ENCODE peak calls at places on chromosome 18, in five cellular contexts. D is GM12891, A is K562, U is HepG2, E is GM12878. T is an unnamed sample.

GRCh38 chr18:37567061-37567993 is 1.7 kb upstream of the CELF4 start:
- DNase-seq in D (no peak), A (no peak), U (no peak), E (no peak), T (no peak)

GRCh38 chr18:7514796-7515440 is 52.2 kb upstream of the PTPRM start:
- DNase-seq in D (no peak), A (no peak), U (no peak), E (no peak), T (no peak)

GRCh38 chr18:75970212-75970611 is 524.8 kb downstream of the ZNF516 start:
- DNase-seq in D (no peak), A (no peak), U (no peak), E (no peak), T (no peak)

GRCh38 chr18:33040213-33040612 is 267.4 kb upstream of the KLHL14 start:
- DNase-seq in D (no peak), A (no peak), U (no peak), E (no peak), T (no peak)

GRCh38 chr18:69002233-69002632 is 204.4 kb downstream of the CCDC102B start:
- DNase-seq in D (no peak), A (no peak), U (peak), E (no peak), T (no peak)

GRCh38 chr18:77899972-77900754 is 650.5 kb downstream of the GALR1 start:
- DNase-seq in D (peak), A (peak), U (no peak), E (no peak), T (peak)

GRCh38 chr18:2878656-2879330 is 32.0 kb downstream of the EMILIN2 start:
- DNase-seq in D (no peak), A (no peak), U (no peak), E (no peak), T (no peak)

GRCh38 chr18:21897811-21898210 is 157.2 kb downstream of the MIB1 start:
- DNase-seq in D (peak), A (peak), U (peak), E (no peak), T (peak)

GRCh38 chr18:74381621-74382350 is 66.1 kb downstream of the C18orf63 start:
- DNase-seq in D (no peak), A (no peak), U (no peak), E (no peak), T (no peak)

GRCh38 chr18:76446746-76447267 is 48.2 kb downstream of the ZNF516 start:
- DNase-seq in D (no peak), A (no peak), U (no peak), E (no peak), T (no peak)

GRCh38 chr18:43279015-43279758 is 1.9 kb upstream of the SYT4 start:
- DNase-seq in D (no peak), A (no peak), U (peak), E (no peak), T (no peak)

GRCh38 chr18:78239090-78239457 is 740.5 kb upstream of the SALL3 start:
- DNase-seq in D (no peak), A (no peak), U (no peak), E (no peak), T (no peak)

GRCh38 chr18:29874519-29875098 is 1167.9 kb downstream of the DSC3 start:
- DNase-seq in D (no peak), A (peak), U (peak), E (no peak), T (no peak)

GRCh38 chr18:49193896-49194295 is 243.1 kb upstream of the SMAD7 start:
- DNase-seq in D (no peak), A (no peak), U (no peak), E (no peak), T (no peak)

GRCh38 chr18:26458526-26459232 is 89.7 kb downstream of the KCTD1 start:
- DNase-seq in D (peak), A (no peak), U (no peak), E (peak), T (peak)

GRCh38 chr18:715626-716025 is 3.2 kb upstream of the ENOSF1 start:
- DNase-seq in D (no peak), A (no peak), U (no peak), E (no peak), T (no peak)

GRCh38 chr18:38751211-38751610 is 1185.6 kb upstream of the CELF4 start:
- DNase-seq in D (no peak), A (no peak), U (no peak), E (no peak), T (no peak)

GRCh38 chr18:56062931-56063330 is 474.9 kb upstream of the TCF4 start:
- DNase-seq in D (no peak), A (no peak), U (no peak), E (no peak), T (no peak)

GRCh38 chr18:61474918-61475317 is 141.7 kb downstream of the CDH20 start:
- DNase-seq in D (no peak), A (no peak), U (no peak), E (no peak), T (no peak)

GRCh38 chr18:74609535-74609934 is 11.9 kb downstream of the ZNF407 start:
- DNase-seq in D (no peak), A (no peak), U (no peak), E (no peak), T (no peak)

GRCh38 chr18:22191346-22191710 is 21.9 kb downstream of the GATA6 start:
- DNase-seq in D (no peak), A (no peak), U (no peak), E (no peak), T (no peak)

GRCh38 chr18:68607852-68608251 is 107.1 kb downstream of the TMX3 start:
- DNase-seq in D (no peak), A (no peak), U (no peak), E (no peak), T (no peak)

GRCh38 chr18:24762417-24762816 is 302.0 kb downstream of the HRH4 start:
- DNase-seq in D (no peak), A (no peak), U (no peak), E (no peak), T (no peak)

GRCh38 chr18:69755041-69755440 is 192.6 kb downstream of the CD226 start:
- DNase-seq in D (no peak), A (no peak), U (no peak), E (no peak), T (no peak)

GRCh38 chr18:79868168-79868784 is 70.5 kb downstream of the KCNG2 start:
- DNase-seq in D (no peak), A (no peak), U (no peak), E (no peak), T (no peak)

GRCh38 chr18:21112140-21112473 is 494 bp upstream of the ROCK1 start:
- DNase-seq in D (peak), A (no peak), U (no peak), E (no peak), T (no peak)

GRCh38 chr18:23283933-23284430 is 148.7 kb downstream of the CABLES1 start:
- DNase-seq in D (no peak), A (no peak), U (peak), E (peak), T (no peak)

GRCh38 chr18:46917808-46918600 is 602 bp downstream of the KATNAL2 start:
- DNase-seq in D (peak), A (peak), U (no peak), E (no peak), T (peak)

GRCh38 chr18:28767201-28767600 is 590.3 kb upstream of the CDH2 start:
- DNase-seq in D (no peak), A (no peak), U (no peak), E (no peak), T (no peak)

GRCh38 chr18:11741505-11742145 is 52.6 kb downstream of the GNAL start:
- DNase-seq in D (no peak), A (peak), U (peak), E (no peak), T (no peak)

GRCh38 chr18:72742002-72742401 is 125.8 kb downstream of the NETO1 start:
- DNase-seq in D (no peak), A (no peak), U (no peak), E (no peak), T (no peak)

GRCh38 chr18:77147418-77147852 is 14.9 kb upstream of the MBP start:
- DNase-seq in D (no peak), A (no peak), U (no peak), E (no peak), T (no peak)

GRCh38 chr18:75492897-75493296 is 65.4 kb upstream of the SMIM21 start:
- DNase-seq in D (no peak), A (no peak), U (no peak), E (no peak), T (no peak)

GRCh38 chr18:68940754-68941153 is 142.9 kb downstream of the CCDC102B start:
- DNase-seq in D (no peak), A (no peak), U (peak), E (no peak), T (no peak)

DNA sequence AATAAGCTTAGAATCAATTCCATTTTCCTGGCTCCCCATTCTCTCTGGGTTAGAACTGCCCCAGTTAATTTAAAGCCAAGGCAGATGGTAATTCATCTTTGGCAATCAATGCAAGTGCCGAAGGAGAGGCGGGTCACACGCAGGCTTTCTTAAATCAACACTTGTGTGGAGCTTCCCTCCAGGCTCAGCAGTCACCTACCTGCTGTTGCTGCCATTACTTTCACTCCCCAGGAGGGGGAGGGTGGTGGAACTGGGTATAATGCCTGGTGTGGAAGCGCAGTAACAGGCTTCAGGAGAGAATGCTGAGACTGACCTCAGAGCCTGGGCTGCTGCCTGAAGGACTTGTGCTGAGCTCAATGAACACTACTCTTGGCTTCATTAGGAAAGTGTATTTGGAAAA is 19.2 kb downstream of the TTR start:
- DNase-seq in D (no peak), A (peak), U (peak), E (no peak), T (no peak)
- TF ChIP-seq TAF1 in D (no peak), A (no peak), U (no peak), E (no peak), T (no peak)

GRCh38 chr18:8685914-8686216 is 19.5 kb upstream of the MTCL1 start:
- DNase-seq in D (no peak), A (no peak), U (no peak), E (no peak), T (no peak)

GRCh38 chr18:8686556-8686955 is 18.8 kb upstream of the MTCL1 start:
- DNase-seq in D (no peak), A (no peak), U (no peak), E (no peak), T (no peak)

GRCh38 chr18:8684577-8684976 is 20.8 kb upstream of the MTCL1 start:
- DNase-seq in D (no peak), A (no peak), U (no peak), E (no peak), T (no peak)

GRCh38 chr18:8688428-8688827 is 16.9 kb upstream of the MTCL1 start:
- DNase-seq in D (no peak), A (no peak), U (no peak), E (no peak), T (no peak)

GRCh38 chr18:8685141-8685913 is 20.0 kb upstream of the MTCL1 start:
- DNase-seq in D (no peak), A (no peak), U (no peak), E (no peak), T (no peak)
- TF ChIP-seq POLR2AphosphoS5 in D (no peak), A (no peak), U (no peak), E (no peak), T (no peak)

DNA sequence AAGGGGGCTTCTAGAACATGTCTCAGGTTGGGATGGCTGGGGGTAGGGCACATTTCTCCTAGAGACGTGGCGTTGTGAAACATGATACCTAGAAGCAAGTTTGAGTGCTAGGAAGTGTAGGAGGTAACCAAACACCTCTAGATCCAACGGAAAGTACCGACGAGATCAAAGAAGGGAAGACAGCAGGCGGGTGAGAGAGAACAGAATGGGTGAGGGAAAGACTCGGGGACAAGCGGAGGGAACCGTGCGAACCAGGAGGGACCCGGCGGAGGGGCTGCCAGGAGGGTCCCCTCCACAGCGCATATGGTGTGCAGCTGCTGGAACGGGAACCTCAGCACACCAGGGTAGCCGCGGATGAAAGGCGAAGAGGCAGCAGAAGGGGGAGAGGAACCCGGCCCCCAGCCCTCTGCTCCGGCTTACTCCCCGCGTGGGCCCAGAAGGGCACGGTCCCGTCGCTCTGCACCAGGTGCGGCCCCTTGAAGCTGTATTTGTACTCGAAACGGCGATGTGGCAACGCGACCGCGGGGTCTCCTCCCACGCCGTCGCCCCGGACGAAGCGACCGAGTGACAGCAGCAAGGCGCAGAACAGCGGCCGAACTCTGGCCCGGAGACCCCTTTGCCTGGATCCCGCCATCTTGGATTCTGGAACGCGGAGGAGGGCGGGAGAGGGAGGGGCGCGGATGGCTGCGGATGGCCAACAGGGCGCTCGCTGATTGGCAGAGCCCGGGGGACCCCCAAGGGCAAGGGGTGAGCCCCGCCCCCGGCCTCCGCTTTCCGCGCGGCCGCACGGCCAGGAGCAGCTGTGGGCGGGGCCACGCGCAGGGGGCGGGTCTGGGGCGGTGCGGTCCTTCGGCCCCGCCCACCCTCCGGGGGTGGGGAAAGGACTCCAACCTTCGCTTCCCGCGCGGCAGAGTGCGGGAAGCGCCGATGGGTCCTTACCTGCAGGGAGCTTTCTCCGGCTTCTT is at the start of gene LMAN1:
- DNase-seq in D (peak), A (peak), U (peak), E (peak), T (peak)
- TF ChIP-seq POLR2A in D (peak), A (peak), U (peak), E (peak), T (peak)

GRCh38 chr18:45621068-45621511 is 5.8 kb downstream of the SLC14A2 start:
- DNase-seq in D (peak), A (peak), U (peak), E (no peak), T (peak)
- TF ChIP-seq TAF1 in D (no peak), A (no peak), U (no peak), E (no peak), T (no peak)

GRCh38 chr18:51801515-51801914 is 538.5 kb upstream of the DCC start:
- DNase-seq in D (no peak), A (no peak), U (no peak), E (no peak), T (no peak)

GRCh38 chr18:51803029-51803428 is 537.0 kb upstream of the DCC start:
- DNase-seq in D (no peak), A (no peak), U (no peak), E (no peak), T (no peak)

GRCh38 chr18:51807336-51807735 is 532.7 kb upstream of the DCC start:
- DNase-seq in D (no peak), A (no peak), U (no peak), E (no peak), T (no peak)

DNA sequence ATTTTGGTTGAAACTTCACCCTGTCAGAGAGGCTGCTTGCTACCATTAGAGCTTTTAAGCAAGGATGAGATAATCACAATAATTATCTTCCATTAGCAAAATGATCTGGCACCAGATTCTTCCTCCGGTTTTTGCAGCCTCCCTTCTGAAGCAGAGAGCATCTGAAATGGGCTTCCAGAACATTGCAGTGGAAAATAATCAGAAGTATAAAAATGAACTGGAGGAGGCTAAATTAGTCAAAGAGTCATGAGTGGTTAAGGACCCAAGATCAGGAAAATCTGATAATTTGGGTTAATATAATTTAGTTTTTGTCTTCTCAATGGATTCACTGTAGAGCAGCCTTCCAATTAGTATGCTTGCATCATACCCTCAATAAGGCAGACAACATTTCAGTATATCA is 537.4 kb upstream of the DCC start:
- DNase-seq in D (no peak), A (no peak), U (no peak), E (no peak), T (no peak)
- TF ChIP-seq POLR2AphosphoS5 in D (no peak), A (no peak), U (no peak), E (no peak), T (no peak)

DNA sequence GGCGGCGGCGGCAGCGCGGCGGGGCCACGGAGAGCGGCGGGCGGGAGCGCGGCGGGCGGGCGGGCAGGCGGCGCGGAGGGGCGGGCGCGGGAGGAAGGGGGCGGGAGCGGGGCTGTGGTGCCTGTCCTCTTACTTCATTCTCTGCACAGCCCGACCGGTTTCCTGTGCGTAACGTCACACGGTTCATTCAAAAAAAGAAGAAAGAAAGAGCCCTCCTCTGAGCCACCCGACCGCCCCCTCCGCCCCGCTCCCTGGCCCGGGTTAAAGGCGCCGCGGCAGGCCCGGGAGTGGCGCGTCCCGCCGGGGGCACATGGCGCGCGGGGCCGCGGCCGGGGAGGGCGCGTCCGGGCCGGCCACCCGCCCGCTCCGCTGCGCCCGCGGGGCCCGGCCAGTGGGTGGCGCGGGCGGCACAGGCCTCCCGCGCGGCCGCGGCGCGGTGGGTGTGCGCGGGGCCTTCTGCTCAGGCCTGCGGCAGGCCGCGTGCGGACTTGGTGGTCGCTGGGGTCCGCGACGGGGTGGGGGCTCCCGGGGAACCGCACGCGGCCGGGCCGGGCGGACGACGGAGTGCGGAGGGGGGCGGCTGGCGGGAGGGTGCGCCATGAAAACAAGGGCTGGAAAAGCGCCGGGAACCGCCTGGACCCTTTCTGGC is 596 bp upstream of the BCL2 start:
- DNase-seq in D (peak), A (peak), U (peak), E (no peak), T (peak)
- TF ChIP-seq POLR2A in D (no peak), A (no peak), U (no peak), E (no peak), T (no peak)

GRCh38 chr18:5895886-5896740 is 791 bp upstream of the TMEM200C start:
- DNase-seq in D (no peak), A (no peak), U (no peak), E (no peak), T (peak)

GRCh38 chr18:5894215-5894612 is 1.1 kb downstream of the TMEM200C start:
- DNase-seq in D (no peak), A (no peak), U (no peak), E (no peak), T (no peak)

GRCh38 chr18:5892772-5893431 is 2.4 kb downstream of the TMEM200C start:
- DNase-seq in D (no peak), A (no peak), U (no peak), E (no peak), T (no peak)

GRCh38 chr18:5894613-5895299 is 566 bp downstream of the TMEM200C start:
- DNase-seq in D (peak), A (no peak), U (no peak), E (no peak), T (peak)

DNA sequence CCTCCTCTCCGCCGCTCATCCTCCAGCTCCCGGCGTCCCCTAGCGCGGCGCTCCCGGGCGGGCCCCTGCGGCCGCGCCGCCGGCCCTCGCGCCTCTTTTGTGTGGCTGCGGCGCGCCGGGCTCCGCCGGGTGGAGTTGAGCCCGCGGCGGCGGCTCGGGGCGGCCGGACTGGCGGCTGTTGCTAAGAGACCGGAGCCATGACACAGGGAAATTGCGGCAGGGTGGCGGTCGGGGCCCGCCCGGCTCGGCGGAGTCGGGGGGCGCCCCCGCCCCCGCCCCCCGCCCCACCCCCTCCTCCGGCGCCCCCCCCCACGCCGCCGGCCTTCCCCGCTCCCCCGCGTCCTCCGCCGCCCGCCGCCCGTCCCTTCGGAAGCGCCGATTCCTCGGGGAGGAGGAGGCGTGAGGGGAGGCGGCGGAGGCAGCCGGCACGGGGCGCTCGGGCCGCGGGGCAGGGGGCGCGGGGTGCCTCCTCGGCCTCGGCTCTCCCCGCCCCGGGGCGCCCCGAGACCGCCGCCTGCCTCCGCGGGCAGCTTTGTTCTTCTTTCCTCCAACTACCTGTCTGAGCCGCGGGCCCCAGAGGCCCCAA is at the start of gene TMEM200C:
- DNase-seq in D (peak), A (no peak), U (no peak), E (no peak), T (peak)
- TF ChIP-seq TAF1 in D (no peak), A (no peak), U (no peak), E (no peak), T (no peak)

T was measured in GM12892.